ENCODE peak calls at places on chromosomes 13 and 19, in six cellular contexts. Z is aorta, Q is K562, P is body of pancreas, J is right cardiac atrium, K is neural progenitor cell. L is an unnamed sample.

GRCh38 chr13:26813626-26814348 is 53.2 kb upstream of the GPR12 start:
- DNase-seq in Z (no peak), Q (no peak), P (no peak), J (no peak), K (no peak), L (no peak)

GRCh38 chr19:18282021-18282787 is 782 bp upstream of the JUND start:
- DNase-seq in Z (peak; percentile 73), Q (no peak), P (no peak), J (peak; percentile 84), K (peak; percentile 21), L (no peak)

GRCh38 chr19:12838182-12838890 is at the start of gene MAST1:
- DNase-seq in Z (no peak), Q (peak; percentile 82), P (peak; percentile 36), J (peak; percentile 62), K (peak; percentile 91), L (no peak)

GRCh38 chr19:15673176-15673654 is 328 bp downstream of the CYP4F12 start:
- DNase-seq in Z (no peak), Q (no peak), P (no peak), J (peak; percentile 73), K (no peak), L (no peak)

GRCh38 chr19:13763300-13763699 is 1.0 kb upstream of the MRI1 start:
- DNase-seq in Z (no peak), Q (no peak), P (no peak), J (no peak), K (no peak), L (no peak)

GRCh38 chr19:46860125-46860845 is 512 bp upstream of the ARHGAP35 start:
- DNase-seq in Z (peak; percentile 99), Q (peak; percentile 99), P (peak; percentile 99), J (peak; percentile 99), K (peak; percentile 98), L (peak; percentile 100)

GRCh38 chr13:81957121-81957520 is 1616.2 kb upstream of the SPRY2 start:
- DNase-seq in Z (no peak), Q (no peak), P (no peak), J (no peak), K (peak; percentile 15), L (no peak)

GRCh38 chr13:93963266-93964131 is 516.0 kb downstream of the DCT start:
- DNase-seq in Z (no peak), Q (no peak), P (no peak), J (no peak), K (no peak), L (peak; percentile 44)

GRCh38 chr19:34676697-34677385 is at the start of gene SCGB2B2:
- DNase-seq in Z (no peak), Q (no peak), P (no peak), J (no peak), K (no peak), L (no peak)

GRCh38 chr13:76799696-76800095 is 86.5 kb downstream of the KCTD12 start:
- DNase-seq in Z (no peak), Q (no peak), P (no peak), J (no peak), K (no peak), L (no peak)

GRCh38 chr13:43133792-43134191 is 110.4 kb downstream of the DNAJC15 start:
- DNase-seq in Z (no peak), Q (no peak), P (no peak), J (no peak), K (no peak), L (no peak)

GRCh38 chr19:40802300-40803169 is 3.5 kb downstream of the EGLN2 start:
- DNase-seq in Z (no peak), Q (peak; percentile 69), P (peak; percentile 52), J (peak; percentile 93), K (no peak), L (no peak)
- H3K4me1 ChIP-seq in Z (no peaks in the 10 kb centered on the region), Q (peaks cover 79% of the 10 kb centered on the region), P (peaks cover 82% of the 10 kb centered on the region), J (peaks cover 57% of the 10 kb centered on the region), K (peaks cover 34% of the 10 kb centered on the region), L (peaks cover 42% of the 10 kb centered on the region)

GRCh38 chr13:113117335-113117872 is 5.2 kb upstream of the F10 start:
- DNase-seq in Z (no peak), Q (no peak), P (no peak), J (no peak), K (no peak), L (peak; percentile 36)

GRCh38 chr13:113116206-113116800 is 6.3 kb upstream of the F10 start:
- DNase-seq in Z (no peak), Q (no peak), P (no peak), J (no peak), K (no peak), L (no peak)

GRCh38 chr13:113117956-113118327 is 4.7 kb upstream of the F10 start:
- DNase-seq in Z (no peak), Q (no peak), P (no peak), J (no peak), K (no peak), L (no peak)

GRCh38 chr13:113115363-113116205 is 7.0 kb upstream of the F10 start:
- DNase-seq in Z (no peak), Q (no peak), P (no peak), J (no peak), K (no peak), L (peak; percentile 30)

DNA sequence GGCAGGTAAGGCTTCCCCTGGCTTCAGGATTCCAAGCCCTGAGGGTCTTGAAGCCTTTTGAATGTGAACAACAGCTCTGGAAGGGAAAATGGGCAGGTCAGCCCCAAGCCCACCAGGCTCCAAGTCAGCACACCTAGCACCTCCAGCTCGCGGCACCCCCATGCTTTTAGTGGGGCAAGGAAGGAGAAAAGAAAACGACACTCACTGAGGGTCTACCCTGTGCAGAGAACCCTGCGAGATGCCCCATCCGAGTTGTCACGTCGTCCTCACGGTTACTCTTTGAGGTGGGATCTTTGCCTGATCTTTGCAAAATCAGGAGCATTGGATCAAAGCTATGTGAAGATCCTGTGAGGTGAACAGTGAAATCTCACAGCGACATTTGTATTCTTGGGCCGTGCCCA is 5.7 kb upstream of the F10 start:
- DNase-seq in Z (no peak), Q (no peak), P (no peak), J (no peak), K (no peak), L (no peak)
- H3K4me3 ChIP-seq in Z (no peak overlapping the region), Q (no peak overlapping the region), P (no peak overlapping the region), J (no peak overlapping the region), K (no peak overlapping the region), L (no peak overlapping the region)

GRCh38 chr13:44378277-44378676 is 4.7 kb downstream of the SERP2 start:
- DNase-seq in Z (no peak), Q (no peak), P (no peak), J (no peak), K (no peak), L (no peak)

GRCh38 chr13:44373247-44373600 is 400 bp upstream of the SERP2 start:
- DNase-seq in Z (no peak), Q (no peak), P (no peak), J (no peak), K (no peak), L (no peak)

GRCh38 chr13:44373601-44374347 is at the start of gene SERP2:
- DNase-seq in Z (peak; percentile 66), Q (no peak), P (peak; percentile 40), J (peak; percentile 77), K (peak; percentile 84), L (no peak)

GRCh38 chr13:44371421-44371820 is 2.2 kb upstream of the SERP2 start:
- DNase-seq in Z (no peak), Q (no peak), P (no peak), J (no peak), K (no peak), L (no peak)

GRCh38 chr13:44374348-44374712 is 706 bp downstream of the SERP2 start:
- DNase-seq in Z (no peak), Q (no peak), P (no peak), J (no peak), K (no peak), L (no peak)
- H3K27me3 ChIP-seq in Z (no peaks in the 10 kb centered on the region), Q (no peaks in the 10 kb centered on the region), P (peaks cover 3% of the 10 kb centered on the region), J (no peaks in the 10 kb centered on the region), K (no peaks in the 10 kb centered on the region), L (no peaks in the 10 kb centered on the region)

DNA sequence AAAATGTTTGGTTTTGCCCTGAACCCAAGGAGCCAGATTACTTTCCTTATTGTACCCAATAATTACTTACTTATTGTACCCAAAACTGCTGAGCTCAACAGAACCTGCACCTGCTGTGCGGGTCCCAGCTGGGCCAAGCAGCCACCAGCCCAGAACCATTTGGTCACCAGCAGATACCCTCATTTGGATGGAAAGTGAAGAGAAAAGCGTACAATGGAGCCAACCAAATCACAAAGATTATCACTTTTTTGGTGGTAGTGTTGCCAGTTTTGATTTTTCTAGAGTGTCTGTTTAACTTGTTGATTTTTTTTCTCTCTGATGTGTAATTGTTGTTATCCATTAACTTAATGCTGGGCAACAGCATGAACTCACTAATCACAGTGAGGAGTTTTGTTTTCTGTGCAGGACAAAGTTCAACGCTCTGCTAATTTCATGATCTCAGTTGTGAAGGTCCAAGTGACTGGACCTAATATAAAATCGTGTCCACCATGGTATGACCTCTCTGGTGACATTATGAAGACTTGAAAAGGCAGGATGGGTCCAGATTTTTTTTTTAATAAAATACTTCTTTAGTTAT is 23.8 kb downstream of the SPATA13 start:
- DNase-seq in Z (no peak), Q (no peak), P (peak; percentile 56), J (no peak), K (no peak), L (no peak)
- H3K4me1 ChIP-seq in Z (no peaks in the 10 kb centered on the region), Q (no peaks in the 10 kb centered on the region), P (peaks cover 87% of the 10 kb centered on the region), J (peaks cover 2% of the 10 kb centered on the region), K (peaks cover 4% of the 10 kb centered on the region), L (peaks cover 18% of the 10 kb centered on the region)

GRCh38 chr19:7799640-7800355 is 30.2 kb upstream of the EVI5L start:
- DNase-seq in Z (peak; percentile 61), Q (peak; percentile 81), P (peak; percentile 68), J (peak; percentile 75), K (peak; percentile 91), L (peak; percentile 45)
- H3K4me3 ChIP-seq in Z (no peak overlapping the region), Q (no peak overlapping the region), P (no peak overlapping the region), J (no peak overlapping the region), K (peak overlapping the region; percentile 34), L (no peak overlapping the region)

DNA sequence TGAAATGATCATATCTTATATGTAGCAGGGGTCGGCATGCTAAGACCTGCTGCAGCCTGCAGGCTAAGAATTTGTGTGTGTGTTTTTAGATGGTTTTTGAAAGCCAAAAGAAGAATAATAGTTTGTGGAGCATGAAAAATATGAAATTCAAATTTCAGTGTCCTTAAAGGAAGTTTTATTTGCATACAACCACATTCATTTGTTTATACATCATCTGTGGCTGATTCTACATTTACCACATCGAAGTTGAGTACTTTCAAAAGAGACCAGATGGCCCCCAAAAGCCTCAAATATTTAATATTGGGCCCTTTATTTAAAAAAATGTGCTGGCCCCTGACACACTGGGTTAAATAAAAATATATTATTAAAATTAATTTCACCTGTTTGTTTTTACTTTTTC is 1.3 kb downstream of the HAS1 start:
- DNase-seq in Z (no peak), Q (no peak), P (no peak), J (no peak), K (no peak), L (no peak)
- H3K27me3 ChIP-seq in Z (no peaks in the 10 kb centered on the region), Q (no peaks in the 10 kb centered on the region), P (peaks cover 3% of the 10 kb centered on the region), J (no peaks in the 10 kb centered on the region), K (peaks cover 71% of the 10 kb centered on the region), L (peaks cover 15% of the 10 kb centered on the region)

GRCh38 chr13:40672310-40673060 is 6.0 kb upstream of the FOXO1 start:
- DNase-seq in Z (no peak), Q (peak; percentile 85), P (peak; percentile 28), J (no peak), K (no peak), L (peak; percentile 81)

GRCh38 chr13:40673414-40673813 is 7.0 kb upstream of the FOXO1 start:
- DNase-seq in Z (no peak), Q (no peak), P (no peak), J (no peak), K (no peak), L (no peak)

GRCh38 chr13:40677064-40677463 is 10.6 kb upstream of the FOXO1 start:
- DNase-seq in Z (no peak), Q (no peak), P (no peak), J (no peak), K (no peak), L (no peak)

GRCh38 chr13:40673061-40673397 is 6.6 kb upstream of the FOXO1 start:
- DNase-seq in Z (no peak), Q (no peak), P (no peak), J (no peak), K (no peak), L (no peak)

GRCh38 chr13:40676007-40676406 is 9.6 kb upstream of the FOXO1 start:
- DNase-seq in Z (no peak), Q (no peak), P (no peak), J (no peak), K (no peak), L (no peak)
- H3K4me1 ChIP-seq in Z (no peaks in the 10 kb centered on the region), Q (peaks cover 2% of the 10 kb centered on the region), P (peaks cover 13% of the 10 kb centered on the region), J (no peaks in the 10 kb centered on the region), K (no peaks in the 10 kb centered on the region), L (peaks cover 19% of the 10 kb centered on the region)